ENCODE peak calls at places on chromosomes 16 and 17, in ten cellular contexts. M, C, D, L, P, E, A, X, F and S are unnamed samples.
A peak's percentile ranks its signal among the peaks of the same experiment; 100 is the strongest.

GRCh38 chr17:28711723-28712036 is at the start of gene PROCA1:
- ATAC-seq in P (peak; percentile 37), F (peak; percentile 51), M (peak; percentile 60), E (peak; percentile 42), L (peak; percentile 39), D (no peak), C (peak; percentile 50), A (no peak), X (peak; percentile 39), S (peak; percentile 28)

GRCh38 chr17:75024686-75025397 is 12.4 kb downstream of the MRPL58 start:
- ATAC-seq in P (peak; percentile 53), C (peak; percentile 57), A (peak; percentile 95), L (no peak), X (peak; percentile 47), E (no peak), M (no peak), F (peak; percentile 49), D (no peak), S (peak; percentile 33)

GRCh38 chr16:3819741-3820724 is 60.5 kb downstream of the CREBBP start:
- ATAC-seq in X (no peak), D (peak; percentile 57), C (no peak), P (no peak), F (peak; percentile 29), L (peak; percentile 60), E (peak; percentile 86), M (peak; percentile 58), A (peak; percentile 84), S (no peak)

GRCh38 chr17:66525338-66525737 is 222.9 kb downstream of the PRKCA start:
- ATAC-seq in C (no peak), P (no peak), E (peak; percentile 49), M (no peak), L (no peak), X (no peak), D (no peak), A (no peak), F (no peak), S (no peak)

GRCh38 chr16:79931721-79932120 is 331.2 kb upstream of the MAF start:
- ATAC-seq in E (no peak), C (no peak), X (no peak), D (no peak), A (no peak), L (no peak), F (no peak), M (no peak), P (no peak), S (no peak)

GRCh38 chr16:89114159-89114981 is 20.7 kb downstream of the ACSF3 start:
- ATAC-seq in A (no peak), D (no peak), M (no peak), C (peak; percentile 30), F (no peak), E (no peak), L (no peak), P (peak; percentile 22), X (no peak), S (no peak)

GRCh38 chr16:81908466-81909230 is 102.6 kb downstream of the SDR42E1 start:
- ATAC-seq in D (no peak), F (no peak), P (no peak), M (no peak), X (no peak), A (peak; percentile 72), L (no peak), C (no peak), E (no peak), S (no peak)

GRCh38 chr16:27217256-27217655 is 13.9 kb downstream of the KDM8 start:
- ATAC-seq in L (peak; percentile 46), A (no peak), E (peak; percentile 45), F (no peak), P (no peak), C (no peak), X (no peak), D (peak; percentile 51), M (no peak), S (no peak)

GRCh38 chr17:43171761-43172487 is 910 bp downstream of the NBR1 start:
- ATAC-seq in P (no peak), C (no peak), D (no peak), X (no peak), M (no peak), A (peak; percentile 5), L (peak; percentile 38), F (no peak), E (peak; percentile 37), S (no peak)

GRCh38 chr17:27985736-27986394 is 56.6 kb upstream of the NLK start:
- ATAC-seq in D (no peak), L (no peak), M (no peak), F (no peak), P (no peak), C (no peak), E (no peak), X (no peak), A (no peak), S (no peak)

GRCh38 chr17:80082403-80083135 is 18.8 kb upstream of the GAA start:
- ATAC-seq in F (peak; percentile 65), D (peak; percentile 74), M (peak; percentile 82), P (peak; percentile 91), E (peak; percentile 61), C (peak; percentile 71), A (peak; percentile 88), L (peak; percentile 87), X (peak; percentile 81), S (peak; percentile 53)

GRCh38 chr16:68839831-68840230 is 3.5 kb upstream of the TANGO6 start:
- ATAC-seq in A (no peak), C (no peak), M (no peak), P (no peak), L (no peak), E (no peak), F (no peak), X (no peak), D (no peak), S (no peak)

GRCh38 chr16:55655709-55656694 is at the start of gene SLC6A2:
- ATAC-seq in E (peak; percentile 47), F (no peak), D (peak; percentile 59), L (peak; percentile 54), P (no peak), A (no peak), X (no peak), M (peak; percentile 82), C (no peak), S (no peak)

GRCh38 chr17:193841-194806 is 12.7 kb upstream of the DOC2B start:
- ATAC-seq in X (no peak), F (no peak), D (no peak), C (no peak), L (no peak), P (no peak), M (no peak), A (no peak), E (no peak), S (no peak)

GRCh38 chr16:10827691-10828341 is 9.2 kb upstream of the TVP23A start:
- ATAC-seq in D (peak; percentile 81), C (no peak), P (no peak), M (peak; percentile 54), E (peak; percentile 80), A (peak; percentile 68), L (peak; percentile 78), F (no peak), X (no peak), S (no peak)

GRCh38 chr17:58643147-58643546 is 48.7 kb downstream of the TEX14 start:
- ATAC-seq in A (peak; percentile 81), F (no peak), D (no peak), L (no peak), C (peak; percentile 29), E (peak; percentile 91), P (no peak), X (no peak), M (no peak), S (no peak)

GRCh38 chr16:27229891-27230470 is 26.7 kb downstream of the KDM8 start:
- ATAC-seq in E (no peak), A (no peak), D (no peak), L (no peak), M (no peak), X (no peak), C (no peak), F (no peak), P (no peak), S (no peak)

GRCh38 chr17:80187493-80187892 is 17.7 kb downstream of the CARD14 start:
- ATAC-seq in E (peak; percentile 80), M (peak; percentile 36), P (no peak), X (no peak), D (peak; percentile 83), C (no peak), F (no peak), A (peak; percentile 89), L (peak; percentile 82), S (no peak)

GRCh38 chr17:54948380-54948779 is 20.1 kb downstream of the COX11 start:
- ATAC-seq in E (no peak), P (peak; percentile 82), D (no peak), C (peak; percentile 54), X (peak; percentile 64), L (no peak), F (no peak), A (peak; percentile 98), M (peak; percentile 51), S (peak; percentile 59)

GRCh38 chr17:75237100-75238014 is 24.0 kb downstream of the GGA3 start:
- ATAC-seq in D (no peak), X (no peak), F (no peak), P (no peak), C (no peak), L (peak; percentile 72), A (no peak), E (peak; percentile 51), M (no peak), S (no peak)